ENCODE peak calls at places on chromosomes 2 and 18, in nine cellular contexts. One of them, this sample, is unnamed.
A peak's percentile ranks its signal among the peaks of the same experiment; 100 is the strongest.

GRCh38 chr2:83471708-83472107 is 987.4 kb downstream of the SUCLG1 start:
- DNase-seq in mesendoderm: no peak
- DNase-seq in pancreas: no peak
- DNase-seq in fibroblast of lung: no peak
- DNase-seq in cardiac muscle cell: no peak
- DNase-seq in kidney: no peak
- DNase-seq in body of pancreas: no peak
- DNase-seq in CD8-positive, alpha-beta T cell: no peak
- DNase-seq in mammary epithelial cell: no peak
- DNase-seq in this sample: no peak

GRCh38 chr18:6719098-6719913 is 10.2 kb upstream of the ARHGAP28 start:
- DNase-seq in fibroblast of lung: no peak
- DNase-seq in cardiac muscle cell: no peak
- DNase-seq in body of pancreas: no peak
- DNase-seq in mesendoderm: no peak
- DNase-seq in pancreas: no peak
- DNase-seq in kidney: no peak
- DNase-seq in CD8-positive, alpha-beta T cell: no peak
- DNase-seq in mammary epithelial cell: no peak
- DNase-seq in this sample: no peak

GRCh38 chr18:30944773-30945172 is 97.8 kb downstream of the DSC3 start:
- DNase-seq in mammary epithelial cell: no peak
- DNase-seq in fibroblast of lung: no peak
- DNase-seq in kidney: no peak
- DNase-seq in pancreas: no peak
- DNase-seq in cardiac muscle cell: no peak
- DNase-seq in mesendoderm: no peak
- DNase-seq in body of pancreas: no peak
- DNase-seq in CD8-positive, alpha-beta T cell: no peak
- DNase-seq in this sample: no peak

GRCh38 chr2:240789051-240789453 is 31.0 kb downstream of the KIF1A start:
- DNase-seq in CD8-positive, alpha-beta T cell: no peak
- DNase-seq in mesendoderm: no peak
- DNase-seq in fibroblast of lung: no peak
- DNase-seq in cardiac muscle cell: no peak
- DNase-seq in kidney: peak; percentile 63
- DNase-seq in mammary epithelial cell: no peak
- DNase-seq in body of pancreas: no peak
- DNase-seq in pancreas: no peak
- DNase-seq in this sample: no peak

GRCh38 chr2:241505781-241506201 is 2.6 kb downstream of the STK25 start:
- DNase-seq in CD8-positive, alpha-beta T cell: no peak
- DNase-seq in fibroblast of lung: no peak
- DNase-seq in mesendoderm: no peak
- DNase-seq in pancreas: no peak
- DNase-seq in cardiac muscle cell: no peak
- DNase-seq in body of pancreas: no peak
- DNase-seq in kidney: no peak
- DNase-seq in mammary epithelial cell: no peak
- DNase-seq in this sample: no peak

GRCh38 chr2:50746526-50746925 is 285.4 kb downstream of the NRXN1 start:
- DNase-seq in mesendoderm: peak; percentile 65
- DNase-seq in cardiac muscle cell: peak; percentile 33
- DNase-seq in mammary epithelial cell: peak; percentile 12
- DNase-seq in body of pancreas: peak; percentile 9
- DNase-seq in pancreas: no peak
- DNase-seq in CD8-positive, alpha-beta T cell: no peak
- DNase-seq in kidney: no peak
- DNase-seq in fibroblast of lung: peak; percentile 1
- DNase-seq in this sample: no peak

GRCh38 chr2:221285156-221285555 is 286.9 kb downstream of the EPHA4 start:
- DNase-seq in mesendoderm: no peak
- DNase-seq in pancreas: no peak
- DNase-seq in mammary epithelial cell: no peak
- DNase-seq in kidney: no peak
- DNase-seq in fibroblast of lung: no peak
- DNase-seq in CD8-positive, alpha-beta T cell: no peak
- DNase-seq in cardiac muscle cell: no peak
- DNase-seq in body of pancreas: no peak
- DNase-seq in this sample: no peak

GRCh38 chr2:169031202-169031601 is at the start of gene ABCB11:
- DNase-seq in pancreas: no peak
- DNase-seq in mammary epithelial cell: no peak
- DNase-seq in kidney: no peak
- DNase-seq in cardiac muscle cell: no peak
- DNase-seq in mesendoderm: no peak
- DNase-seq in CD8-positive, alpha-beta T cell: no peak
- DNase-seq in body of pancreas: no peak
- DNase-seq in fibroblast of lung: no peak
- DNase-seq in this sample: no peak

GRCh38 chr2:96665083-96665569 is 22.6 kb downstream of the FER1L5 start:
- DNase-seq in pancreas: no peak
- DNase-seq in fibroblast of lung: peak; percentile 98
- DNase-seq in kidney: no peak
- DNase-seq in CD8-positive, alpha-beta T cell: no peak
- DNase-seq in mesendoderm: peak; percentile 41
- DNase-seq in mammary epithelial cell: peak; percentile 97
- DNase-seq in body of pancreas: peak; percentile 65
- DNase-seq in cardiac muscle cell: peak; percentile 99
- DNase-seq in this sample: no peak

GRCh38 chr2:160222546-160223281 is 22.6 kb upstream of the ITGB6 start:
- DNase-seq in pancreas: no peak
- DNase-seq in mesendoderm: no peak
- DNase-seq in CD8-positive, alpha-beta T cell: no peak
- DNase-seq in mammary epithelial cell: no peak
- DNase-seq in body of pancreas: no peak
- DNase-seq in fibroblast of lung: no peak
- DNase-seq in kidney: no peak
- DNase-seq in cardiac muscle cell: no peak
- DNase-seq in this sample: no peak

GRCh38 chr2:160220545-160221009 is 20.5 kb upstream of the ITGB6 start:
- DNase-seq in mesendoderm: peak; percentile 51
- DNase-seq in mammary epithelial cell: peak; percentile 100
- DNase-seq in pancreas: no peak
- DNase-seq in fibroblast of lung: no peak
- DNase-seq in kidney: no peak
- DNase-seq in CD8-positive, alpha-beta T cell: no peak
- DNase-seq in cardiac muscle cell: no peak
- DNase-seq in body of pancreas: no peak
- DNase-seq in this sample: no peak

GRCh38 chr2:160221391-160222276 is 21.6 kb upstream of the ITGB6 start:
- DNase-seq in kidney: peak; percentile 85
- DNase-seq in pancreas: no peak
- DNase-seq in mammary epithelial cell: peak; percentile 77
- DNase-seq in fibroblast of lung: peak; percentile 80
- DNase-seq in body of pancreas: peak; percentile 57
- DNase-seq in mesendoderm: no peak
- DNase-seq in CD8-positive, alpha-beta T cell: no peak
- DNase-seq in cardiac muscle cell: peak; percentile 82
- DNase-seq in this sample: no peak

GRCh38 chr2:160223560-160223959 is 23.5 kb upstream of the ITGB6 start:
- DNase-seq in pancreas: no peak
- DNase-seq in cardiac muscle cell: no peak
- DNase-seq in mesendoderm: peak; percentile 40
- DNase-seq in kidney: no peak
- DNase-seq in CD8-positive, alpha-beta T cell: no peak
- DNase-seq in mammary epithelial cell: no peak
- DNase-seq in fibroblast of lung: no peak
- DNase-seq in body of pancreas: no peak
- DNase-seq in this sample: no peak

GRCh38 chr2:160220001-160220400 is 19.9 kb upstream of the ITGB6 start:
- DNase-seq in mesendoderm: no peak
- DNase-seq in pancreas: no peak
- DNase-seq in mammary epithelial cell: no peak
- DNase-seq in body of pancreas: no peak
- DNase-seq in CD8-positive, alpha-beta T cell: no peak
- DNase-seq in fibroblast of lung: no peak
- DNase-seq in kidney: no peak
- DNase-seq in cardiac muscle cell: no peak
- DNase-seq in this sample: no peak
- H3K27ac ChIP-seq in mesendoderm: no peak overlapping the region
- H3K27ac ChIP-seq in pancreas: no peak overlapping the region
- H3K27ac ChIP-seq in mammary epithelial cell: peak overlapping the region; percentile 99
- H3K27ac ChIP-seq in body of pancreas: no peak overlapping the region
- H3K27ac ChIP-seq in CD8-positive, alpha-beta T cell: no peak overlapping the region
- H3K27ac ChIP-seq in fibroblast of lung: no peak overlapping the region
- H3K27ac ChIP-seq in kidney: peak overlapping the region; percentile 97
- H3K27ac ChIP-seq in cardiac muscle cell: no peak overlapping the region
- H3K27ac ChIP-seq in this sample: no peak overlapping the region

GRCh38 chr18:73214970-73215369 is 347.2 kb upstream of the NETO1 start:
- DNase-seq in fibroblast of lung: no peak
- DNase-seq in cardiac muscle cell: no peak
- DNase-seq in mammary epithelial cell: no peak
- DNase-seq in mesendoderm: no peak
- DNase-seq in CD8-positive, alpha-beta T cell: no peak
- DNase-seq in kidney: no peak
- DNase-seq in body of pancreas: no peak
- DNase-seq in pancreas: no peak
- DNase-seq in this sample: no peak

GRCh38 chr18:73220639-73221038 is 352.9 kb upstream of the NETO1 start:
- DNase-seq in CD8-positive, alpha-beta T cell: no peak
- DNase-seq in pancreas: no peak
- DNase-seq in mesendoderm: no peak
- DNase-seq in body of pancreas: no peak
- DNase-seq in kidney: no peak
- DNase-seq in fibroblast of lung: no peak
- DNase-seq in cardiac muscle cell: no peak
- DNase-seq in mammary epithelial cell: no peak
- DNase-seq in this sample: no peak

DNA sequence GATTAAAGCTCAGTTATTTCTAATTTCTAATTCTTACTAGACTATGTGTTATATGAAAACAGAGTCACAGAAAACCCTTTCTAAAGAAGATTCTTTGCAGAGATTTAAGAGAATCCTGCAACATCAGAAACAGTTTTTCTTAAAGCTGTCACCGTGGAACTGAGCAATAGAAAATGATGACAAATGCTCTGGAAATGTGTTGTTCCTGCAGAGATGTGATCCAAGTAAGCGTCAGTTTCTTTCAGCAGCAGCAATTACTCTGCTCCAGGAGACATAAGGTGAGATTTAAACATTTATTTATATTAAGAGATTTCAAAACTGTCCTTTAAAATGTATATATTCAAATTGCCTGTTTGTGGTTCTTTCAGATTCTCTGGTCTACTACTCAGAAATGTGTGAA is 350.5 kb upstream of the NETO1 start:
- DNase-seq in kidney: no peak
- DNase-seq in body of pancreas: no peak
- DNase-seq in mesendoderm: no peak
- DNase-seq in CD8-positive, alpha-beta T cell: no peak
- DNase-seq in fibroblast of lung: no peak
- DNase-seq in cardiac muscle cell: no peak
- DNase-seq in pancreas: no peak
- DNase-seq in mammary epithelial cell: no peak
- DNase-seq in this sample: no peak
- H3K4me1 ChIP-seq in kidney: no peaks in the 10 kb centered on the region
- H3K4me1 ChIP-seq in body of pancreas: no peaks in the 10 kb centered on the region
- H3K4me1 ChIP-seq in mesendoderm: no peaks in the 10 kb centered on the region
- H3K4me1 ChIP-seq in CD8-positive, alpha-beta T cell: no peaks in the 10 kb centered on the region
- H3K4me1 ChIP-seq in fibroblast of lung: no peaks in the 10 kb centered on the region
- H3K4me1 ChIP-seq in cardiac muscle cell: no peaks in the 10 kb centered on the region
- H3K4me1 ChIP-seq in pancreas: no peaks in the 10 kb centered on the region
- H3K4me1 ChIP-seq in mammary epithelial cell: no peaks in the 10 kb centered on the region
- H3K4me1 ChIP-seq in this sample: no peaks in the 10 kb centered on the region

GRCh38 chr2:13698847-13699246 is 933.7 kb upstream of the LRATD1 start:
- DNase-seq in kidney: no peak
- DNase-seq in mammary epithelial cell: no peak
- DNase-seq in body of pancreas: no peak
- DNase-seq in cardiac muscle cell: no peak
- DNase-seq in mesendoderm: no peak
- DNase-seq in fibroblast of lung: no peak
- DNase-seq in CD8-positive, alpha-beta T cell: no peak
- DNase-seq in pancreas: no peak
- DNase-seq in this sample: no peak
- H3K27ac ChIP-seq in kidney: no peak overlapping the region
- H3K27ac ChIP-seq in mammary epithelial cell: no peak overlapping the region
- H3K27ac ChIP-seq in body of pancreas: no peak overlapping the region
- H3K27ac ChIP-seq in cardiac muscle cell: no peak overlapping the region
- H3K27ac ChIP-seq in mesendoderm: no peak overlapping the region
- H3K27ac ChIP-seq in fibroblast of lung: no peak overlapping the region
- H3K27ac ChIP-seq in CD8-positive, alpha-beta T cell: no peak overlapping the region
- H3K27ac ChIP-seq in pancreas: no peak overlapping the region
- H3K27ac ChIP-seq in this sample: no peak overlapping the region

GRCh38 chr2:55164534-55165104 is 67.5 kb downstream of the CLHC1 start:
- DNase-seq in body of pancreas: no peak
- DNase-seq in cardiac muscle cell: peak; percentile 34
- DNase-seq in CD8-positive, alpha-beta T cell: no peak
- DNase-seq in mammary epithelial cell: no peak
- DNase-seq in mesendoderm: no peak
- DNase-seq in fibroblast of lung: no peak
- DNase-seq in pancreas: no peak
- DNase-seq in kidney: no peak
- DNase-seq in this sample: no peak

GRCh38 chr2:55163258-55163657 is 68.8 kb downstream of the CLHC1 start:
- DNase-seq in mesendoderm: no peak
- DNase-seq in kidney: peak; percentile 72
- DNase-seq in cardiac muscle cell: peak; percentile 64
- DNase-seq in body of pancreas: no peak
- DNase-seq in fibroblast of lung: peak; percentile 32
- DNase-seq in CD8-positive, alpha-beta T cell: no peak
- DNase-seq in pancreas: no peak
- DNase-seq in mammary epithelial cell: no peak
- DNase-seq in this sample: no peak

GRCh38 chr2:55165567-55165966 is 66.5 kb downstream of the CLHC1 start:
- DNase-seq in kidney: no peak
- DNase-seq in CD8-positive, alpha-beta T cell: no peak
- DNase-seq in fibroblast of lung: peak; percentile 56
- DNase-seq in mammary epithelial cell: peak; percentile 50
- DNase-seq in mesendoderm: no peak
- DNase-seq in body of pancreas: no peak
- DNase-seq in pancreas: no peak
- DNase-seq in cardiac muscle cell: peak; percentile 54
- DNase-seq in this sample: no peak

GRCh38 chr2:55162284-55163006 is 69.6 kb downstream of the CLHC1 start:
- DNase-seq in mesendoderm: no peak
- DNase-seq in kidney: no peak
- DNase-seq in body of pancreas: no peak
- DNase-seq in CD8-positive, alpha-beta T cell: no peak
- DNase-seq in cardiac muscle cell: no peak
- DNase-seq in fibroblast of lung: no peak
- DNase-seq in pancreas: no peak
- DNase-seq in mammary epithelial cell: no peak
- DNase-seq in this sample: no peak

DNA sequence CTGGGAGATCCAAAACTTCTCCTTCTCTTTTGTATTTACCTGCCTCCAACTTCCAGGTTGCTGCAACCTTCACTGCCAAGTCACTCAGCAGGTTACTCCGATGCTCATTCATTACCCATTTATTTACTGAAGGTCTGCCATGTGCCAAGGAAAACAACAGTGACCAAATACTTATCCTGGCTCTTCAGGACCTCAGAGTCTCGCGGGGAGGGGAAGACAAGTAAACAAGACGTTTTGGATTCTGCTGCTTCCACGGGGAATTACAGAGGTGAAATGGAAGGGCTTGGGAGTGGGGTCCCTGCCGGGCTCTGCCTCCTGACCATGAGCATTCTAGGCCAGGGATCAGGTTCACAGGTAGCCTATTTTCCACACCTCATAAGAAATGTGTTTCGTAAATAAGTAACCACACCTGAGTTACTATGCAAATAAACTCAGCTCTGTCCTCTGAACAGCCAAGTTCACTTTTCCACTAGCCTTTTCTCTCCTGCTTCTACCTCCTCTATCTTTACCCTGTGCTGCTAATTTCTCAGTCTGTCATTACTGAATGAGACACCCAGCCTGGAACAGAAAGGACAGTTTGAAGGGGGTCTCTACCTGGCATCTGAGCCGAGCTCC is 68.1 kb downstream of the CLHC1 start:
- DNase-seq in CD8-positive, alpha-beta T cell: no peak
- DNase-seq in pancreas: peak; percentile 60
- DNase-seq in fibroblast of lung: no peak
- DNase-seq in mesendoderm: no peak
- DNase-seq in mammary epithelial cell: no peak
- DNase-seq in body of pancreas: peak; percentile 65
- DNase-seq in cardiac muscle cell: no peak
- DNase-seq in kidney: no peak
- DNase-seq in this sample: no peak
- H3K4me1 ChIP-seq in CD8-positive, alpha-beta T cell: no peaks in the 10 kb centered on the region
- H3K4me1 ChIP-seq in pancreas: peaks cover 78% of the 10 kb centered on the region
- H3K4me1 ChIP-seq in fibroblast of lung: peaks cover 18% of the 10 kb centered on the region
- H3K4me1 ChIP-seq in mesendoderm: peaks cover 9% of the 10 kb centered on the region
- H3K4me1 ChIP-seq in mammary epithelial cell: peaks cover 4% of the 10 kb centered on the region
- H3K4me1 ChIP-seq in body of pancreas: peaks cover 99% of the 10 kb centered on the region
- H3K4me1 ChIP-seq in cardiac muscle cell: peaks cover 34% of the 10 kb centered on the region
- H3K4me1 ChIP-seq in kidney: peaks cover 37% of the 10 kb centered on the region
- H3K4me1 ChIP-seq in this sample: no peaks in the 10 kb centered on the region

This sample was measured in effector memory CD4-positive, alpha-beta T cell.